ENCODE peak calls at places on chromosomes 7 and 10, in six cellular contexts. M, R, G, O, P and F are unnamed samples.

GRCh38 chr10:60410970-60411369 is 21.3 kb upstream of the ANK3 start:
- ATAC-seq in M (no peak), R (no peak), G (no peak), O (no peak), P (no peak), F (no peak)

GRCh38 chr7:54711900-54712595 is 47.0 kb downstream of the SEC61G start:
- ATAC-seq in M (no peak), R (no peak), G (no peak), O (no peak), P (no peak), F (no peak)

GRCh38 chr7:47941136-47941844 is 7.0 kb downstream of the PKD1L1 start:
- ATAC-seq in M (peak), R (peak), G (no peak), O (peak), P (no peak), F (no peak)

GRCh38 chr10:5460468-5461200 is 38.7 kb downstream of the CALML5 start:
- ATAC-seq in M (no peak), R (no peak), G (no peak), O (no peak), P (no peak), F (no peak)

GRCh38 chr10:3605882-3606281 is 179.1 kb downstream of the KLF6 start:
- ATAC-seq in M (no peak), R (no peak), G (no peak), O (no peak), P (no peak), F (no peak)

GRCh38 chr7:156061689-156062255 is 249.5 kb upstream of the SHH start:
- ATAC-seq in M (no peak), R (no peak), G (no peak), O (no peak), P (no peak), F (no peak)

GRCh38 chr10:102269017-102269416 is 23.7 kb downstream of the GBF1 start:
- ATAC-seq in M (peak), R (peak), G (no peak), O (no peak), P (no peak), F (no peak)

GRCh38 chr10:52672880-52673279 is 99.7 kb downstream of the MBL2 start:
- ATAC-seq in M (no peak), R (no peak), G (no peak), O (no peak), P (no peak), F (no peak)

GRCh38 chr7:70890147-70890969 is 241.6 kb upstream of the GALNT17 start:
- ATAC-seq in M (no peak), R (no peak), G (no peak), O (no peak), P (no peak), F (no peak)

GRCh38 chr7:99313204-99313573 is 12.5 kb upstream of the ARPC1A start:
- ATAC-seq in M (peak), R (no peak), G (peak), O (no peak), P (peak), F (no peak)

GRCh38 chr7:110994028-110994967 is 96.6 kb upstream of the LRRN3 start:
- ATAC-seq in M (no peak), R (peak), G (peak), O (peak), P (peak), F (no peak)

GRCh38 chr10:110865804-110866482 is 5.8 kb upstream of the PDCD4 start:
- ATAC-seq in M (no peak), R (no peak), G (no peak), O (no peak), P (no peak), F (peak)

GRCh38 chr10:94496010-94496409 is 49.6 kb upstream of the HELLS start:
- ATAC-seq in M (no peak), R (no peak), G (no peak), O (no peak), P (no peak), F (no peak)

GRCh38 chr10:110845372-110845755 is 26.4 kb upstream of the PDCD4 start:
- ATAC-seq in M (no peak), R (no peak), G (no peak), O (no peak), P (no peak), F (no peak)

GRCh38 chr10:103273026-103273425 is 3.9 kb upstream of the INA start:
- ATAC-seq in M (peak), R (peak), G (no peak), O (peak), P (no peak), F (no peak)

GRCh38 chr7:106840342-106840741 is 24.7 kb upstream of the PIK3CG start:
- ATAC-seq in M (no peak), R (no peak), G (no peak), O (no peak), P (no peak), F (no peak)

GRCh38 chr7:36045275-36045674 is 107.8 kb upstream of the EEPD1 start:
- ATAC-seq in M (no peak), R (peak), G (no peak), O (peak), P (no peak), F (no peak)

GRCh38 chr10:13158401-13158800 is 3.0 kb upstream of the MCM10 start:
- ATAC-seq in M (no peak), R (no peak), G (no peak), O (no peak), P (no peak), F (no peak)

GRCh38 chr7:21580073-21580521 is 37.3 kb downstream of the DNAH11 start:
- ATAC-seq in M (peak), R (peak), G (no peak), O (peak), P (no peak), F (no peak)

GRCh38 chr10:114694062-114694461 is 36.0 kb upstream of the ABLIM1 start:
- ATAC-seq in M (no peak), R (no peak), G (peak), O (no peak), P (peak), F (no peak)

GRCh38 chr10:51501396-51501795 is 198.0 kb downstream of the CSTF2T start:
- ATAC-seq in M (no peak), R (peak), G (no peak), O (no peak), P (no peak), F (no peak)